ENCODE peak calls at places on chromosomes 13 and 19, in nine cellular contexts. One of them, this sample, is unnamed. For H3K9me3, the result is how much of the 10 kb centered on the place peaks cover.

GRCh38 chr19:2207991-2208860 is 27.9 kb downstream of the PLEKHJ1 start:
- DNase-seq in heart left ventricle: peak
- DNase-seq in Caco-2: no peak
- DNase-seq in CD8-positive, alpha-beta memory T cell: peak
- DNase-seq in upper lobe of left lung: peak
- DNase-seq in tibial artery: peak
- DNase-seq in neural progenitor cell: peak
- DNase-seq in CD8-positive, alpha-beta T cell: no peak
- DNase-seq in mucosa of descending colon: peak
- DNase-seq in this sample: no peak

GRCh38 chr19:4343056-4343844 is at the start of gene MPND:
- DNase-seq in CD8-positive, alpha-beta memory T cell: peak
- DNase-seq in heart left ventricle: peak
- DNase-seq in tibial artery: peak
- DNase-seq in mucosa of descending colon: peak
- DNase-seq in CD8-positive, alpha-beta T cell: peak
- DNase-seq in Caco-2: peak
- DNase-seq in upper lobe of left lung: peak
- DNase-seq in neural progenitor cell: peak
- DNase-seq in this sample: peak

GRCh38 chr19:5172859-5173577 is 167.6 kb downstream of the PTPRS start:
- DNase-seq in CD8-positive, alpha-beta T cell: no peak
- DNase-seq in neural progenitor cell: no peak
- DNase-seq in Caco-2: peak
- DNase-seq in CD8-positive, alpha-beta memory T cell: no peak
- DNase-seq in heart left ventricle: no peak
- DNase-seq in upper lobe of left lung: no peak
- DNase-seq in tibial artery: peak
- DNase-seq in mucosa of descending colon: no peak
- DNase-seq in this sample: no peak

GRCh38 chr13:109778102-109778542 is 8.3 kb downstream of the IRS2 start:
- DNase-seq in Caco-2: no peak
- DNase-seq in neural progenitor cell: peak
- DNase-seq in CD8-positive, alpha-beta T cell: no peak
- DNase-seq in CD8-positive, alpha-beta memory T cell: no peak
- DNase-seq in mucosa of descending colon: no peak
- DNase-seq in heart left ventricle: no peak
- DNase-seq in upper lobe of left lung: no peak
- DNase-seq in tibial artery: no peak
- DNase-seq in this sample: no peak

GRCh38 chr19:16889429-16889882 is 657 bp downstream of the F2RL3 start:
- DNase-seq in CD8-positive, alpha-beta T cell: no peak
- DNase-seq in Caco-2: no peak
- DNase-seq in tibial artery: no peak
- DNase-seq in upper lobe of left lung: no peak
- DNase-seq in mucosa of descending colon: no peak
- DNase-seq in heart left ventricle: peak
- DNase-seq in neural progenitor cell: no peak
- DNase-seq in CD8-positive, alpha-beta memory T cell: no peak
- DNase-seq in this sample: no peak

GRCh38 chr19:19217110-19217509 is 5.4 kb downstream of the NCAN start:
- DNase-seq in mucosa of descending colon: no peak
- DNase-seq in neural progenitor cell: no peak
- DNase-seq in CD8-positive, alpha-beta memory T cell: no peak
- DNase-seq in upper lobe of left lung: no peak
- DNase-seq in tibial artery: no peak
- DNase-seq in heart left ventricle: no peak
- DNase-seq in CD8-positive, alpha-beta T cell: no peak
- DNase-seq in Caco-2: no peak
- DNase-seq in this sample: no peak

GRCh38 chr19:52941941-52942370 is 18.7 kb upstream of the ZNF888 start:
- DNase-seq in heart left ventricle: peak
- DNase-seq in CD8-positive, alpha-beta memory T cell: peak
- DNase-seq in upper lobe of left lung: peak
- DNase-seq in CD8-positive, alpha-beta T cell: peak
- DNase-seq in Caco-2: peak
- DNase-seq in neural progenitor cell: peak
- DNase-seq in tibial artery: peak
- DNase-seq in mucosa of descending colon: peak
- DNase-seq in this sample: no peak

GRCh38 chr19:49688531-49689132 is 762 bp upstream of the ADM5 start:
- DNase-seq in Caco-2: no peak
- DNase-seq in tibial artery: no peak
- DNase-seq in CD8-positive, alpha-beta memory T cell: no peak
- DNase-seq in CD8-positive, alpha-beta T cell: no peak
- DNase-seq in neural progenitor cell: no peak
- DNase-seq in heart left ventricle: no peak
- DNase-seq in mucosa of descending colon: no peak
- DNase-seq in upper lobe of left lung: no peak
- DNase-seq in this sample: no peak

GRCh38 chr13:44302948-44303575 is 70.6 kb upstream of the SERP2 start:
- DNase-seq in upper lobe of left lung: no peak
- DNase-seq in CD8-positive, alpha-beta T cell: no peak
- DNase-seq in heart left ventricle: no peak
- DNase-seq in Caco-2: no peak
- DNase-seq in neural progenitor cell: no peak
- DNase-seq in CD8-positive, alpha-beta memory T cell: no peak
- DNase-seq in tibial artery: no peak
- DNase-seq in mucosa of descending colon: no peak
- DNase-seq in this sample: no peak

GRCh38 chr13:99892189-99892588 is 79.4 kb downstream of the ZIC5 start:
- DNase-seq in mucosa of descending colon: no peak
- DNase-seq in tibial artery: no peak
- DNase-seq in neural progenitor cell: peak
- DNase-seq in CD8-positive, alpha-beta T cell: no peak
- DNase-seq in heart left ventricle: no peak
- DNase-seq in upper lobe of left lung: no peak
- DNase-seq in Caco-2: no peak
- DNase-seq in CD8-positive, alpha-beta memory T cell: no peak
- DNase-seq in this sample: no peak

GRCh38 chr19:44111910-44112463 is 1.2 kb upstream of the ZNF225 start:
- DNase-seq in upper lobe of left lung: no peak
- DNase-seq in CD8-positive, alpha-beta T cell: no peak
- DNase-seq in neural progenitor cell: peak
- DNase-seq in Caco-2: peak
- DNase-seq in CD8-positive, alpha-beta memory T cell: no peak
- DNase-seq in heart left ventricle: no peak
- DNase-seq in tibial artery: no peak
- DNase-seq in mucosa of descending colon: no peak
- DNase-seq in this sample: no peak

GRCh38 chr19:50485284-50485955 is 8.8 kb upstream of the GARIN5A start:
- DNase-seq in upper lobe of left lung: no peak
- DNase-seq in mucosa of descending colon: no peak
- DNase-seq in CD8-positive, alpha-beta memory T cell: no peak
- DNase-seq in Caco-2: no peak
- DNase-seq in tibial artery: no peak
- DNase-seq in heart left ventricle: no peak
- DNase-seq in CD8-positive, alpha-beta T cell: no peak
- DNase-seq in neural progenitor cell: no peak
- DNase-seq in this sample: no peak

GRCh38 chr19:10246511-10246910 is 5.5 kb upstream of the MRPL4 start:
- DNase-seq in Caco-2: no peak
- DNase-seq in heart left ventricle: no peak
- DNase-seq in CD8-positive, alpha-beta memory T cell: no peak
- DNase-seq in CD8-positive, alpha-beta T cell: no peak
- DNase-seq in neural progenitor cell: no peak
- DNase-seq in mucosa of descending colon: no peak
- DNase-seq in upper lobe of left lung: no peak
- DNase-seq in tibial artery: no peak
- DNase-seq in this sample: no peak

GRCh38 chr19:2524840-2525723 is 49.2 kb downstream of the GADD45B start:
- DNase-seq in upper lobe of left lung: peak
- DNase-seq in CD8-positive, alpha-beta memory T cell: no peak
- DNase-seq in neural progenitor cell: no peak
- DNase-seq in tibial artery: no peak
- DNase-seq in CD8-positive, alpha-beta T cell: no peak
- DNase-seq in Caco-2: peak
- DNase-seq in mucosa of descending colon: no peak
- DNase-seq in heart left ventricle: peak
- DNase-seq in this sample: no peak

GRCh38 chr13:60335531-60335930 is 61.5 kb upstream of the TDRD3 start:
- DNase-seq in tibial artery: no peak
- DNase-seq in Caco-2: no peak
- DNase-seq in neural progenitor cell: peak
- DNase-seq in CD8-positive, alpha-beta T cell: no peak
- DNase-seq in upper lobe of left lung: no peak
- DNase-seq in mucosa of descending colon: no peak
- DNase-seq in CD8-positive, alpha-beta memory T cell: no peak
- DNase-seq in heart left ventricle: no peak
- DNase-seq in this sample: no peak

GRCh38 chr19:7925171-7925837 is 631 bp downstream of the CTXN1 start:
- DNase-seq in upper lobe of left lung: peak
- DNase-seq in neural progenitor cell: peak
- DNase-seq in Caco-2: peak
- DNase-seq in tibial artery: peak
- DNase-seq in CD8-positive, alpha-beta memory T cell: peak
- DNase-seq in mucosa of descending colon: peak
- DNase-seq in heart left ventricle: peak
- DNase-seq in CD8-positive, alpha-beta T cell: peak
- DNase-seq in this sample: peak

GRCh38 chr13:96029002-96029401 is 24.2 kb downstream of the UGGT2 start:
- DNase-seq in CD8-positive, alpha-beta T cell: no peak
- DNase-seq in mucosa of descending colon: no peak
- DNase-seq in Caco-2: no peak
- DNase-seq in neural progenitor cell: no peak
- DNase-seq in tibial artery: no peak
- DNase-seq in heart left ventricle: no peak
- DNase-seq in CD8-positive, alpha-beta memory T cell: no peak
- DNase-seq in upper lobe of left lung: no peak
- DNase-seq in this sample: no peak

DNA sequence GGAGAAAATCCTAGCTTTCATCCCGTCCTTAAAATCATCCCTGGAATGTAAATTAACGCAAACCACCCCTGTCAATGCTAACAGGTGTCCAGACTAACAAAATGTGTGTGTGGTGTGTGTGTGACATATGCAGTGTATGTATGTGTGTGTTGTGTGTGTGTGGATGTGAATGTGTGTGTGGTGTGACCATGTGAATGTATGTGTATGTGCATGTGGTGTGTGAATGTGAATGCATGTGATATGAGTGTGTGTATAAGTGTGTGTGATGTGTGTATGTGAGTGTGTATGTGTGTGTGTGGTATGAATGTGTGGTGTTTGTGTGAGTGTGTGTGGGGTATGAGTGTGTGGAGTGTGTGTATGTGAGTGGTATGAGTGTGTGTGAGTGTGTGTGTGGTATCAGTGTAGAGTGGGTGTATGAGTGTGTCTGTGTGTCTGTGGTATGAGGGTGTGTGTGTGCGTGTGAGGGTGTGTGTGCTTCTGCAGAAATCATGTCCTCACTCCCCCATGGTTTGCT is 190.8 kb downstream of the TEX29 start:
- DNase-seq in CD8-positive, alpha-beta T cell: no peak
- DNase-seq in Caco-2: no peak
- DNase-seq in tibial artery: no peak
- DNase-seq in upper lobe of left lung: no peak
- DNase-seq in mucosa of descending colon: no peak
- DNase-seq in neural progenitor cell: no peak
- DNase-seq in heart left ventricle: no peak
- DNase-seq in CD8-positive, alpha-beta memory T cell: no peak
- DNase-seq in this sample: no peak
- H3K9me3 ChIP-seq in CD8-positive, alpha-beta T cell: under half
- H3K9me3 ChIP-seq in Caco-2: under half
- H3K9me3 ChIP-seq in tibial artery: under half
- H3K9me3 ChIP-seq in upper lobe of left lung: under half
- H3K9me3 ChIP-seq in mucosa of descending colon: under half
- H3K9me3 ChIP-seq in neural progenitor cell: under half
- H3K9me3 ChIP-seq in heart left ventricle: under half
- H3K9me3 ChIP-seq in CD8-positive, alpha-beta memory T cell: under half
- H3K9me3 ChIP-seq in this sample: under half

DNA sequence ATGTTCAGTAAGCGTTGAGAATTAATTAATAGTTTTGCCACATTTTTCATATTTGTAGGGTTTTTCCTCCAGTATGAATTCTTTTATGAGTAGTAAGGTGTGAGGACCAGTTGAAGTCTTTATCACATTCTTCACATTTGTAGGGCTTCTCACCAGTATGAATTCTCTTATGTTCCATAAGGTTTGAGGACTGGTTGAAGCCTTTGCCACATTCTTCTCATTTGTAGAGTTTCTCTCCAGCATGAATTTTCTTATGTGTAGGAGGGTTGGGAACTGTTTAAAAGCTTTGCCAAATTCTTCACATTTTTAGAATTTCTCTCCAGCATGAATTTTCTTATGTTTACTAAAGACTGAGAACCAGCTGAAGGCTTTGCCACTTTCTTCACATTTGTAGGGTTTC is 40.3 kb downstream of the ZNF208 start:
- DNase-seq in mucosa of descending colon: no peak
- DNase-seq in neural progenitor cell: no peak
- DNase-seq in upper lobe of left lung: no peak
- DNase-seq in Caco-2: no peak
- DNase-seq in tibial artery: no peak
- DNase-seq in heart left ventricle: no peak
- DNase-seq in CD8-positive, alpha-beta memory T cell: no peak
- DNase-seq in CD8-positive, alpha-beta T cell: no peak
- DNase-seq in this sample: no peak
- H3K9me3 ChIP-seq in mucosa of descending colon: half or more
- H3K9me3 ChIP-seq in neural progenitor cell: under half
- H3K9me3 ChIP-seq in upper lobe of left lung: half or more
- H3K9me3 ChIP-seq in Caco-2: under half
- H3K9me3 ChIP-seq in tibial artery: half or more
- H3K9me3 ChIP-seq in heart left ventricle: under half
- H3K9me3 ChIP-seq in CD8-positive, alpha-beta memory T cell: under half
- H3K9me3 ChIP-seq in CD8-positive, alpha-beta T cell: under half
- H3K9me3 ChIP-seq in this sample: under half

GRCh38 chr13:19155321-19155861 is 26.2 kb downstream of the TUBA3C start:
- DNase-seq in CD8-positive, alpha-beta memory T cell: no peak
- DNase-seq in heart left ventricle: no peak
- DNase-seq in upper lobe of left lung: peak
- DNase-seq in Caco-2: no peak
- DNase-seq in neural progenitor cell: no peak
- DNase-seq in mucosa of descending colon: no peak
- DNase-seq in CD8-positive, alpha-beta T cell: no peak
- DNase-seq in tibial artery: no peak
- DNase-seq in this sample: no peak
- H3K9me3 ChIP-seq in CD8-positive, alpha-beta memory T cell: under half
- H3K9me3 ChIP-seq in heart left ventricle: under half
- H3K9me3 ChIP-seq in upper lobe of left lung: under half
- H3K9me3 ChIP-seq in Caco-2: under half
- H3K9me3 ChIP-seq in neural progenitor cell: under half
- H3K9me3 ChIP-seq in mucosa of descending colon: half or more
- H3K9me3 ChIP-seq in CD8-positive, alpha-beta T cell: under half
- H3K9me3 ChIP-seq in tibial artery: under half
- H3K9me3 ChIP-seq in this sample: under half

DNA sequence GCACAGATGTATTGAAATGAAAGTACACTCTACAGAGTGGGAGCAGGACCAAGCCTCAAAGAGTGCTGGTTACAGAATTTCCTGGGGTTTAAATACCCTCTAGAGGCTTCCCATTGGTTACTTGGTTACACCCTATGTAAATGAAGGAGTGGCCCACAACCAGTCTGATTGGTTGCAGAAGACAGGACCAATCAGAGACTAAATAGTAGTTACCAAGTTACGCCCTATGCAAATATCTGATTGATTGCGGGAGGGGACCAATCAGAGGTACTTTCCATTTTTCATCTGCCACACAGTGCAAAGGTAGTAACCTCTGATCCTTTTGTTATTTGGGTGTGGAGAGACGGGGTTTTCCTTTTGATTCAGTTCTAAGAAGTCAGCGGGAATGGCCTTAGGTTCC is 5.5 kb upstream of the ZFP82 start:
- DNase-seq in CD8-positive, alpha-beta memory T cell: no peak
- DNase-seq in mucosa of descending colon: no peak
- DNase-seq in neural progenitor cell: no peak
- DNase-seq in CD8-positive, alpha-beta T cell: no peak
- DNase-seq in Caco-2: no peak
- DNase-seq in tibial artery: no peak
- DNase-seq in upper lobe of left lung: no peak
- DNase-seq in heart left ventricle: no peak
- DNase-seq in this sample: no peak
- H3K9me3 ChIP-seq in CD8-positive, alpha-beta memory T cell: under half
- H3K9me3 ChIP-seq in mucosa of descending colon: under half
- H3K9me3 ChIP-seq in neural progenitor cell: under half
- H3K9me3 ChIP-seq in CD8-positive, alpha-beta T cell: under half
- H3K9me3 ChIP-seq in Caco-2: under half
- H3K9me3 ChIP-seq in tibial artery: under half
- H3K9me3 ChIP-seq in upper lobe of left lung: under half
- H3K9me3 ChIP-seq in heart left ventricle: under half
- H3K9me3 ChIP-seq in this sample: under half